ENCODE peak calls at places on chromosome 13, in four cellular contexts. W, D, B and H are unnamed samples.

GRCh38 chr13:59318320-59318930 is 845.3 kb downstream of the DIAPH3 start:
- DNase-seq in W (peak; percentile 37), D (peak; percentile 68), B (peak; percentile 6), H (peak; percentile 45)

GRCh38 chr13:97875911-97876310 is 77.6 kb upstream of the IPO5 start:
- DNase-seq in W (no peak), D (no peak), B (no peak), H (no peak)

GRCh38 chr13:26719356-26719945 is 41.1 kb downstream of the GPR12 start:
- DNase-seq in W (peak; percentile 3), D (peak; percentile 26), B (no peak), H (no peak)

GRCh38 chr13:110731072-110731471 is 17.6 kb downstream of the ING1 start:
- DNase-seq in W (no peak), D (no peak), B (no peak), H (no peak)

GRCh38 chr13:109941951-109942350 is 155.6 kb upstream of the IRS2 start:
- DNase-seq in W (peak; percentile 84), D (no peak), B (no peak), H (peak; percentile 87)

GRCh38 chr13:93915269-93915809 is 564.1 kb downstream of the DCT start:
- DNase-seq in W (peak; percentile 74), D (no peak), B (no peak), H (peak; percentile 72)

GRCh38 chr13:43364210-43365041 is 341.0 kb downstream of the DNAJC15 start:
- DNase-seq in W (peak; percentile 69), D (no peak), B (no peak), H (peak; percentile 62)

GRCh38 chr13:75296651-75297050 is 185.3 kb downstream of the TBC1D4 start:
- DNase-seq in W (no peak), D (no peak), B (no peak), H (no peak)

GRCh38 chr13:26991508-26992181 is 180.0 kb downstream of the USP12 start:
- DNase-seq in W (no peak), D (no peak), B (no peak), H (no peak)

GRCh38 chr13:110312669-110313031 is 5.6 kb downstream of the COL4A2 start:
- DNase-seq in W (peak; percentile 90), D (peak; percentile 59), B (no peak), H (peak; percentile 73)

GRCh38 chr13:114101831-114102520 is 30.4 kb downstream of the RASA3 start:
- DNase-seq in W (no peak), D (no peak), B (no peak), H (no peak)

GRCh38 chr13:71674776-71675352 is 192.1 kb downstream of the DACH1 start:
- DNase-seq in W (no peak), D (no peak), B (no peak), H (no peak)

GRCh38 chr13:86006317-86006716 is 207.1 kb upstream of the SLITRK6 start:
- DNase-seq in W (no peak), D (no peak), B (no peak), H (no peak)

GRCh38 chr13:27037571-27037970 is 134.0 kb downstream of the USP12 start:
- DNase-seq in W (no peak), D (no peak), B (no peak), H (no peak)

GRCh38 chr13:32378012-32378411 is 49.9 kb downstream of the N4BP2L1 start:
- DNase-seq in W (no peak), D (no peak), B (no peak), H (peak; percentile 6)

GRCh38 chr13:113211774-113212173 is 2.4 kb downstream of the CUL4A start:
- DNase-seq in W (no peak), D (no peak), B (no peak), H (no peak)

GRCh38 chr13:111167290-111167689 is 52.2 kb downstream of the ARHGEF7 start:
- DNase-seq in W (no peak), D (no peak), B (no peak), H (no peak)

GRCh38 chr13:102311901-102312300 is 89.9 kb downstream of the FGF14 start:
- DNase-seq in W (no peak), D (no peak), B (no peak), H (no peak)

GRCh38 chr13:37984357-37984756 is 114.8 kb upstream of the TRPC4 start:
- DNase-seq in W (no peak), D (no peak), B (no peak), H (peak; percentile 0)

GRCh38 chr13:51323824-51324511 is 15.5 kb upstream of the SERPINE3 start:
- DNase-seq in W (no peak), D (no peak), B (no peak), H (no peak)